ENCODE peak calls at places on chromosome 1, in eight cellular contexts. One of them, this sample, is unnamed.

GRCh38 chr1:91783423-91784162 is 102.4 kb downstream of the TGFBR3 start:
- DNase-seq in lung: no peak
- DNase-seq in hepatocyte: no peak
- DNase-seq in tibial nerve: no peak
- DNase-seq in CD4-positive, CD25-positive, alpha-beta regulatory T cell: no peak
- DNase-seq in heart left ventricle: no peak
- DNase-seq in GM23248: peak; percentile 40
- DNase-seq in effector memory CD4-positive, alpha-beta T cell: no peak
- DNase-seq in this sample: no peak

GRCh38 chr1:226838456-226838855 is 32.0 kb upstream of the PSEN2 start:
- DNase-seq in tibial nerve: no peak
- DNase-seq in effector memory CD4-positive, alpha-beta T cell: no peak
- DNase-seq in heart left ventricle: no peak
- DNase-seq in GM23248: no peak
- DNase-seq in lung: no peak
- DNase-seq in hepatocyte: no peak
- DNase-seq in CD4-positive, CD25-positive, alpha-beta regulatory T cell: no peak
- DNase-seq in this sample: no peak

GRCh38 chr1:9822897-9823692 is 670 bp downstream of the CLSTN1 start:
- DNase-seq in lung: no peak
- DNase-seq in tibial nerve: no peak
- DNase-seq in heart left ventricle: no peak
- DNase-seq in hepatocyte: no peak
- DNase-seq in CD4-positive, CD25-positive, alpha-beta regulatory T cell: no peak
- DNase-seq in GM23248: peak; percentile 60
- DNase-seq in effector memory CD4-positive, alpha-beta T cell: no peak
- DNase-seq in this sample: peak; percentile 58

GRCh38 chr1:197171531-197171930 is 25.1 kb upstream of the ASPM start:
- DNase-seq in CD4-positive, CD25-positive, alpha-beta regulatory T cell: no peak
- DNase-seq in tibial nerve: no peak
- DNase-seq in hepatocyte: no peak
- DNase-seq in GM23248: peak; percentile 20
- DNase-seq in lung: no peak
- DNase-seq in heart left ventricle: no peak
- DNase-seq in effector memory CD4-positive, alpha-beta T cell: no peak
- DNase-seq in this sample: no peak

GRCh38 chr1:40691538-40692428 is at the start of gene NFYC:
- DNase-seq in tibial nerve: peak; percentile 93
- DNase-seq in lung: peak; percentile 99
- DNase-seq in GM23248: peak; percentile 99
- DNase-seq in CD4-positive, CD25-positive, alpha-beta regulatory T cell: peak; percentile 93
- DNase-seq in hepatocyte: peak; percentile 100
- DNase-seq in effector memory CD4-positive, alpha-beta T cell: peak; percentile 96
- DNase-seq in heart left ventricle: peak; percentile 99
- DNase-seq in this sample: peak; percentile 97

GRCh38 chr1:41482906-41483895 is 1.3 kb downstream of the EDN2 start:
- DNase-seq in lung: no peak
- DNase-seq in hepatocyte: no peak
- DNase-seq in CD4-positive, CD25-positive, alpha-beta regulatory T cell: no peak
- DNase-seq in effector memory CD4-positive, alpha-beta T cell: no peak
- DNase-seq in GM23248: no peak
- DNase-seq in tibial nerve: no peak
- DNase-seq in heart left ventricle: no peak
- DNase-seq in this sample: peak; percentile 40

GRCh38 chr1:209787551-209787950 is 3.2 kb upstream of the C1orf74 start:
- DNase-seq in hepatocyte: peak; percentile 44
- DNase-seq in heart left ventricle: peak; percentile 52
- DNase-seq in tibial nerve: no peak
- DNase-seq in effector memory CD4-positive, alpha-beta T cell: no peak
- DNase-seq in lung: peak; percentile 56
- DNase-seq in CD4-positive, CD25-positive, alpha-beta regulatory T cell: no peak
- DNase-seq in GM23248: peak; percentile 47
- DNase-seq in this sample: peak; percentile 77

GRCh38 chr1:185561629-185562028 is 172.6 kb upstream of the HMCN1 start:
- DNase-seq in CD4-positive, CD25-positive, alpha-beta regulatory T cell: no peak
- DNase-seq in tibial nerve: no peak
- DNase-seq in hepatocyte: no peak
- DNase-seq in lung: no peak
- DNase-seq in GM23248: no peak
- DNase-seq in effector memory CD4-positive, alpha-beta T cell: no peak
- DNase-seq in heart left ventricle: no peak
- DNase-seq in this sample: no peak

GRCh38 chr1:34162852-34163766 is 1.9 kb downstream of the CSMD2 start:
- DNase-seq in CD4-positive, CD25-positive, alpha-beta regulatory T cell: no peak
- DNase-seq in hepatocyte: peak; percentile 92
- DNase-seq in effector memory CD4-positive, alpha-beta T cell: no peak
- DNase-seq in tibial nerve: peak; percentile 30
- DNase-seq in GM23248: peak; percentile 99
- DNase-seq in heart left ventricle: peak; percentile 48
- DNase-seq in lung: peak; percentile 66
- DNase-seq in this sample: peak; percentile 60

DNA sequence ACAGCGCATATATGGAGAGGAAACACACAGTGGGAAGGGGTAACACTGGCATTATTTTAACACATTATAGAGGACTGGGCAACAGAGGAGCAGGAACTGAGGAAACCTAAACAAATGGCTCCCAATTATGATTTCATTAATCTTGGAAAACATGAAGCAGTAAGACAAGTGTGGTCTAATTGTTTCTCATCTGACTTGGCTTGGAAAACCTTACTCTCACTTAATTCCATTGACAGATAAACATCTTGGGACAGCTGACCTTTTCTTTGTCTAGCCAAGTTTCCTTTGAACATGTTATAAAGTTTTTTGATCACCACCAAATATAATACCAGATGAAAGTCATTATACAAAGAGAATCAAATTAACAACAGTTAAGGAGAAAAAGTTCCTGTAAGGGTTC is 50.2 kb downstream of the ALG14 start:
- DNase-seq in tibial nerve: no peak
- DNase-seq in lung: no peak
- DNase-seq in heart left ventricle: no peak
- DNase-seq in CD4-positive, CD25-positive, alpha-beta regulatory T cell: no peak
- DNase-seq in GM23248: no peak
- DNase-seq in effector memory CD4-positive, alpha-beta T cell: no peak
- DNase-seq in hepatocyte: no peak
- DNase-seq in this sample: no peak
- H3K27ac ChIP-seq in tibial nerve: peak overlapping the region; percentile 86
- H3K27ac ChIP-seq in lung: peak overlapping the region; percentile 44
- H3K27ac ChIP-seq in heart left ventricle: peak overlapping the region; percentile 62
- H3K27ac ChIP-seq in CD4-positive, CD25-positive, alpha-beta regulatory T cell: no peak overlapping the region
- H3K27ac ChIP-seq in GM23248: no peak overlapping the region
- H3K27ac ChIP-seq in effector memory CD4-positive, alpha-beta T cell: no peak overlapping the region
- H3K27ac ChIP-seq in hepatocyte: peak overlapping the region; percentile 14
- H3K27ac ChIP-seq in this sample: no peak overlapping the region

DNA sequence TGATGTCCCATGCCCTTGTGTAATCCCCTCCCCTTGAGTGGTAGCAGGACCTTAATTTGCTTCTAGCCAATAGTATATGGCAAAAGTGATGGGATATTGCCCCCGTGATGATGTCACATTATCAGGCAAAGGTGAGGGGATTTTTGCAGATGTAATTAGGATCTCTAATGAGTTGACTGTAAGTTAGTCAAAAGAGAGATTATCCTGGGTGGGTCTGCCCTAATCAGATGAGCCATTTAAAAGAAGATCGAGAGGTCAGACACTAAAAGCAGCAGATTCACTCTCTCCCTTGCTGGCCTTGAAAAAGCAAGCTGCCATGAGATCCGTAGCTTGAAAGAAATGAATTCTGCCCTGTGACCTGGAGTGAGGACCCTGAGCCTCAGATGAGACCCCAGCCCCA is 50.1 kb upstream of the TARBP1 start:
- DNase-seq in CD4-positive, CD25-positive, alpha-beta regulatory T cell: no peak
- DNase-seq in GM23248: no peak
- DNase-seq in tibial nerve: no peak
- DNase-seq in effector memory CD4-positive, alpha-beta T cell: no peak
- DNase-seq in lung: no peak
- DNase-seq in heart left ventricle: no peak
- DNase-seq in hepatocyte: no peak
- DNase-seq in this sample: no peak
- H3K4me1 ChIP-seq in CD4-positive, CD25-positive, alpha-beta regulatory T cell: no peaks in the 10 kb centered on the region
- H3K4me1 ChIP-seq in GM23248: peaks cover 39% of the 10 kb centered on the region
- H3K4me1 ChIP-seq in tibial nerve: peaks cover 73% of the 10 kb centered on the region
- H3K4me1 ChIP-seq in effector memory CD4-positive, alpha-beta T cell: no peaks in the 10 kb centered on the region
- H3K4me1 ChIP-seq in lung: peaks cover 25% of the 10 kb centered on the region
- H3K4me1 ChIP-seq in heart left ventricle: peaks cover 54% of the 10 kb centered on the region
- H3K4me1 ChIP-seq in hepatocyte: peaks cover 39% of the 10 kb centered on the region
- H3K4me1 ChIP-seq in this sample: peaks cover 12% of the 10 kb centered on the region

GRCh38 chr1:167331650-167332049 is 111.0 kb downstream of the POU2F1 start:
- DNase-seq in lung: no peak
- DNase-seq in hepatocyte: no peak
- DNase-seq in heart left ventricle: no peak
- DNase-seq in GM23248: no peak
- DNase-seq in CD4-positive, CD25-positive, alpha-beta regulatory T cell: no peak
- DNase-seq in tibial nerve: no peak
- DNase-seq in effector memory CD4-positive, alpha-beta T cell: no peak
- DNase-seq in this sample: no peak
- H3K27ac ChIP-seq in lung: no peak overlapping the region
- H3K27ac ChIP-seq in hepatocyte: no peak overlapping the region
- H3K27ac ChIP-seq in heart left ventricle: no peak overlapping the region
- H3K27ac ChIP-seq in GM23248: no peak overlapping the region
- H3K27ac ChIP-seq in CD4-positive, CD25-positive, alpha-beta regulatory T cell: no peak overlapping the region
- H3K27ac ChIP-seq in tibial nerve: no peak overlapping the region
- H3K27ac ChIP-seq in effector memory CD4-positive, alpha-beta T cell: no peak overlapping the region
- H3K27ac ChIP-seq in this sample: no peak overlapping the region

DNA sequence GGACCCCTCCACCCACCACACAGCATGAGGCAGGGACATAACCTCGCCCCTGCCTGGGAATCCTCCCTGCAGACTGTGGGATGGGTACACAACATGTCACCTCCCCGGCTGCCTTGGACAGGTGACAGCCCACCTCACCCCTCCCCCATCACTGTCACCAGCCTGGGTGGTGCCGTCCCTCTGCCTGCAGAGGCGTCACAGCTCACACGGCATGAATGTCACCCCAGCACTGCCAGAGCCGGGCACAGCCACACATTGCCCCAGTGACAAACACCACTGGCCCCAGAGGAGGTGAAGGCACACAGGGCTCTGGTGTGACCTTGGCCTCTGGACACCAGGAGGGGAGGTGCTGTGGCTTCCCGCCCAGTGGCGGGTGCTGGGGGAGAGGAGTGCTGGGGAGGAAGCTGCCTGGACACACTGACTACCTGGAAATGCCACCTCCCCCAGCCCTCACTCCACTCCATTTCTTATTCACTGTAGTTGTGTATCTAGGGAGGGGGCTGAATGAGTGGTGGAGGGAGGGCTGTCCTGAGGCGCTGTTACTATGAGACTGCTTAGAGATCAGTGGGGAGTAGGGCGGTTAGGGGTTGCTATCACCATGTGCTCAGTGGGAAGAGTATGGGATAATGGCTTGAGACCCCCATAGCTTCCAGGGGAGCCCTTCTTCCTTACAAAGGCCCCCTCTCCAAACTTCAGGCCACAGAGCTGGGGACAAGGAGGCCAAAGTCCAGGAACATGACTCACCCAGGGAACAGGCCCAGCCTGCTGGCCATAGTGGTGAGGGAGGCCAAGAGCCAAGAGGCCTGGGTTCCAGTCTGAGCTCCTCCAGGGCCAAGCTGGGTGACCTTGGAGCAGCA is 40.3 kb downstream of the AHDC1 start:
- DNase-seq in lung: peak; percentile 59
- DNase-seq in CD4-positive, CD25-positive, alpha-beta regulatory T cell: no peak
- DNase-seq in hepatocyte: peak; percentile 79
- DNase-seq in GM23248: peak; percentile 78
- DNase-seq in tibial nerve: no peak
- DNase-seq in heart left ventricle: peak; percentile 76
- DNase-seq in effector memory CD4-positive, alpha-beta T cell: no peak
- DNase-seq in this sample: peak; percentile 97
- H3K4me1 ChIP-seq in lung: peaks cover 15% of the 10 kb centered on the region
- H3K4me1 ChIP-seq in CD4-positive, CD25-positive, alpha-beta regulatory T cell: peaks cover 12% of the 10 kb centered on the region
- H3K4me1 ChIP-seq in hepatocyte: peaks cover 95% of the 10 kb centered on the region
- H3K4me1 ChIP-seq in GM23248: peaks cover 42% of the 10 kb centered on the region
- H3K4me1 ChIP-seq in tibial nerve: peaks cover 80% of the 10 kb centered on the region
- H3K4me1 ChIP-seq in heart left ventricle: peaks cover 66% of the 10 kb centered on the region
- H3K4me1 ChIP-seq in effector memory CD4-positive, alpha-beta T cell: peaks cover 9% of the 10 kb centered on the region
- H3K4me1 ChIP-seq in this sample: no peaks in the 10 kb centered on the region

DNA sequence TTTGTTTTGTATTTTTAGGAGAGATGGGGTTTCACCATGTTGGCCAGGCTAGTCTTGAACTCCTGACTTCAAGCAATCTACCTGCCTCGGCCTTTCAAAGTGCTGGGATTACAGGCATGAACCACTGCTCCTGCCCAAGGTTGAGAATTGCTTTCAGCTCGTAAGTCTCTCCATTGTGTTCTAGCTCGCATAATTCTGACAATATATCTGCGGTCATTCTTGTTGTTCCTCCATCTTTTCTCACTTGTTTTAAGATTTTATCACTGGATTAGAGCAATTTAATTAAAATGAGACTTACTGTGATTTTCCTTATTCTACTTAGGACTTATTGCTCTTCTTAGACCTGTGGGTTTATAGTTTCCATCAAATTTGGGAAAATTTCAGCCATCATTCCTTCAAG is 102.9 kb downstream of the AHCTF1 start:
- DNase-seq in heart left ventricle: no peak
- DNase-seq in GM23248: no peak
- DNase-seq in CD4-positive, CD25-positive, alpha-beta regulatory T cell: no peak
- DNase-seq in effector memory CD4-positive, alpha-beta T cell: no peak
- DNase-seq in hepatocyte: no peak
- DNase-seq in tibial nerve: no peak
- DNase-seq in lung: no peak
- DNase-seq in this sample: no peak
- H3K27ac ChIP-seq in heart left ventricle: no peak overlapping the region
- H3K27ac ChIP-seq in GM23248: no peak overlapping the region
- H3K27ac ChIP-seq in CD4-positive, CD25-positive, alpha-beta regulatory T cell: no peak overlapping the region
- H3K27ac ChIP-seq in effector memory CD4-positive, alpha-beta T cell: no peak overlapping the region
- H3K27ac ChIP-seq in hepatocyte: no peak overlapping the region
- H3K27ac ChIP-seq in tibial nerve: no peak overlapping the region
- H3K27ac ChIP-seq in lung: no peak overlapping the region
- H3K27ac ChIP-seq in this sample: no peak overlapping the region